ENCODE peak calls at places on chromosomes 1 and 21, in ten cellular contexts. S is CD4-positive, alpha-beta T cell; O is Right ventricle myocardium superior; T is stromal cell of bone marrow; Y is HFF-Myc; F is stimulated activated CD4-positive, alpha-beta T cell treated with anti-CD3 and anti-CD28 coated beads, TNF-alpha, amount 100 ng/mL, for 1 hour; V is NCI-H446; A is non-pigmented ciliary epithelial cell; L is activated CD8-positive, alpha-beta memory T cell treated with anti-CD3 and anti-CD28 coated beads for 1 hour; W is PC-9. Q is an unnamed sample.

GRCh38 chr1:53562256-53562982 is 103.2 kb downstream of the DMRTB1 start:
- DNase-seq in S (no peak), O (no peak), T (no peak), Y (no peak), F (no peak), V (no peak), A (no peak), L (no peak), W (no peak), Q (no peak)

GRCh38 chr1:52239708-52240001 is 97.8 kb downstream of the ZFYVE9 start:
- DNase-seq in S (no peak), O (no peak), T (no peak), Y (no peak), F (no peak), V (no peak), A (no peak), L (no peak), W (no peak), Q (no peak)

GRCh38 chr1:98053471-98054366 is 132.9 kb upstream of the DPYD start:
- DNase-seq in S (peak; percentile 43), O (peak; percentile 78), T (no peak), Y (no peak), F (no peak), V (peak; percentile 74), A (no peak), L (peak; percentile 39), W (peak; percentile 82), Q (peak; percentile 46)

GRCh38 chr1:96782861-96783260 is 61.3 kb downstream of the PTBP2 start:
- DNase-seq in S (no peak), O (no peak), T (peak; percentile 1), Y (no peak), F (no peak), V (no peak), A (no peak), L (no peak), W (no peak), Q (no peak)

GRCh38 chr1:2187619-2188018 is 7.0 kb downstream of the FAAP20 start:
- DNase-seq in S (no peak), O (no peak), T (no peak), Y (no peak), F (no peak), V (no peak), A (no peak), L (no peak), W (no peak), Q (no peak)

GRCh38 chr1:155207578-155208405 is at the start of gene THBS3:
- DNase-seq in S (no peak), O (peak; percentile 68), T (peak; percentile 45), Y (no peak), F (no peak), V (peak; percentile 75), A (no peak), L (no peak), W (peak; percentile 29), Q (no peak)

GRCh38 chr1:38500891-38501290 is 358.7 kb downstream of the RRAGC start:
- DNase-seq in S (no peak), O (no peak), T (no peak), Y (no peak), F (no peak), V (no peak), A (no peak), L (no peak), W (no peak), Q (no peak)

GRCh38 chr21:34276711-34277425 is 86.9 kb upstream of the KCNE2 start:
- DNase-seq in S (no peak), O (no peak), T (peak; percentile 9), Y (no peak), F (no peak), V (no peak), A (no peak), L (no peak), W (no peak), Q (peak; percentile 20)

GRCh38 chr1:86205741-86206140 is 49.2 kb upstream of the COL24A1 start:
- DNase-seq in S (no peak), O (no peak), T (no peak), Y (no peak), F (no peak), V (no peak), A (no peak), L (no peak), W (no peak), Q (no peak)

GRCh38 chr1:114087495-114087894 is 66.2 kb downstream of the SYT6 start:
- DNase-seq in S (no peak), O (no peak), T (no peak), Y (no peak), F (no peak), V (no peak), A (no peak), L (no peak), W (no peak), Q (no peak)

GRCh38 chr1:51899022-51899421 is 20.5 kb upstream of the NRDC start:
- DNase-seq in S (no peak), O (no peak), T (no peak), Y (no peak), F (no peak), V (no peak), A (no peak), L (no peak), W (no peak), Q (no peak)

GRCh38 chr21:38815060-38815405 is 9.3 kb downstream of the ETS2 start:
- DNase-seq in S (no peak), O (no peak), T (no peak), Y (no peak), F (no peak), V (no peak), A (no peak), L (no peak), W (no peak), Q (no peak)

GRCh38 chr1:97820470-97821188 is 100.2 kb downstream of the DPYD start:
- DNase-seq in S (no peak), O (no peak), T (peak; percentile 21), Y (peak; percentile 26), F (no peak), V (peak; percentile 73), A (no peak), L (no peak), W (no peak), Q (no peak)

GRCh38 chr1:156727914-156728598 is at the start of gene METTL25B:
- DNase-seq in S (peak; percentile 60), O (peak; percentile 88), T (no peak), Y (no peak), F (no peak), V (peak; percentile 92), A (no peak), L (peak; percentile 50), W (peak; percentile 79), Q (peak; percentile 81)

GRCh38 chr1:49052102-49052501 is 275.4 kb upstream of the BEND5 start:
- DNase-seq in S (no peak), O (no peak), T (no peak), Y (no peak), F (no peak), V (peak; percentile 86), A (no peak), L (no peak), W (no peak), Q (no peak)

GRCh38 chr1:205827623-205828022 is 14.6 kb upstream of the SLC41A1 start:
- DNase-seq in S (no peak), O (no peak), T (no peak), Y (no peak), F (no peak), V (no peak), A (no peak), L (no peak), W (no peak), Q (no peak)

GRCh38 chr1:179021873-179022272 is 3.8 kb upstream of the FAM20B start:
- DNase-seq in S (no peak), O (no peak), T (no peak), Y (no peak), F (no peak), V (no peak), A (no peak), L (no peak), W (no peak), Q (no peak)

GRCh38 chr1:8643542-8644536 is 173.6 kb downstream of the RERE start:
- DNase-seq in S (no peak), O (no peak), T (no peak), Y (no peak), F (no peak), V (peak; percentile 58), A (no peak), L (no peak), W (no peak), Q (no peak)

GRCh38 chr1:154857441-154858215 is 12.5 kb downstream of the KCNN3 start:
- DNase-seq in S (no peak), O (no peak), T (no peak), Y (no peak), F (no peak), V (no peak), A (no peak), L (no peak), W (no peak), Q (no peak)

GRCh38 chr1:31625561-31626272 is 8.2 kb downstream of the HCRTR1 start:
- DNase-seq in S (no peak), O (no peak), T (peak; percentile 46), Y (no peak), F (no peak), V (no peak), A (peak; percentile 28), L (no peak), W (no peak), Q (no peak)

GRCh38 chr1:25008192-25008485 is 78.1 kb upstream of the RUNX3 start:
- DNase-seq in S (no peak), O (no peak), T (no peak), Y (no peak), F (no peak), V (no peak), A (no peak), L (no peak), W (no peak), Q (no peak)

GRCh38 chr1:150613061-150613920 is 16.1 kb downstream of the ENSA start:
- DNase-seq in S (peak; percentile 16), O (no peak), T (peak; percentile 86), Y (peak; percentile 90), F (no peak), V (no peak), A (peak; percentile 67), L (no peak), W (no peak), Q (peak; percentile 49)

GRCh38 chr1:78536427-78536826 is 45.7 kb downstream of the PTGFR start:
- DNase-seq in S (no peak), O (no peak), T (no peak), Y (no peak), F (no peak), V (no peak), A (peak; percentile 10), L (no peak), W (no peak), Q (no peak)

GRCh38 chr1:38134294-38134755 is 87.7 kb upstream of the POU3F1 start:
- DNase-seq in S (no peak), O (no peak), T (no peak), Y (no peak), F (no peak), V (no peak), A (no peak), L (no peak), W (no peak), Q (no peak)

GRCh38 chr1:181630398-181630797 is 147.1 kb downstream of the CACNA1E start:
- DNase-seq in S (no peak), O (no peak), T (no peak), Y (no peak), F (no peak), V (no peak), A (no peak), L (no peak), W (no peak), Q (no peak)

Q was measured in activated T-helper 1 cell treated with anti-CD3 and anti-CD28 coated beads, Interleukin-12 subunit alpha, Interleukin-12 subunit beta, Interleukin-2, Interleukin-4 antibody, amounts not matched to agents 30 ng/mL and 10 ng/mL and 1 ng/mL, durations not matched to agents 14 hours and 24 hours and 36 hours.